ENCODE peak calls at places on chromosomes 3 and 15, in seven cellular contexts. B, P, I, M, S, C and Z are unnamed samples.

GRCh38 chr15:38559131-38559530 is 5.5 kb downstream of the RASGRP1 start:
- DNase-seq in B (no peak), P (no peak), I (no peak), M (no peak), S (no peak), C (no peak), Z (no peak)

GRCh38 chr3:156792945-156793344 is 33.2 kb upstream of the LEKR1 start:
- DNase-seq in B (no peak), P (peak; percentile 10), I (peak; percentile 47), M (no peak), S (no peak), C (no peak), Z (no peak)

GRCh38 chr3:94704467-94704866 is 641.6 kb downstream of the NSUN3 start:
- DNase-seq in B (no peak), P (no peak), I (no peak), M (no peak), S (no peak), C (no peak), Z (no peak)

GRCh38 chr3:195187609-195188529 is 83.1 kb downstream of the XXYLT1 start:
- DNase-seq in B (peak; percentile 76), P (peak; percentile 65), I (peak; percentile 83), M (no peak), S (no peak), C (peak; percentile 25), Z (no peak)

GRCh38 chr3:87145553-87145952 is 81.6 kb upstream of the CHMP2B start:
- DNase-seq in B (peak; percentile 45), P (peak; percentile 89), I (peak; percentile 22), M (peak; percentile 85), S (peak; percentile 76), C (no peak), Z (no peak)

GRCh38 chr15:52103217-52104207 is 9.1 kb downstream of the BCL2L10 start:
- DNase-seq in B (peak; percentile 97), P (peak; percentile 70), I (peak; percentile 95), M (no peak), S (no peak), C (peak; percentile 67), Z (no peak)

GRCh38 chr3:49171119-49171774 is at the start of gene KLHDC8B:
- DNase-seq in B (peak; percentile 81), P (peak; percentile 95), I (peak; percentile 94), M (peak; percentile 93), S (peak; percentile 98), C (peak; percentile 90), Z (peak; percentile 89)

GRCh38 chr3:189954733-189955665 is 165.7 kb downstream of the P3H2 start:
- DNase-seq in B (no peak), P (no peak), I (no peak), M (no peak), S (no peak), C (peak; percentile 51), Z (no peak)

GRCh38 chr3:157840513-157840912 is 265.7 kb downstream of the SHOX2 start:
- DNase-seq in B (no peak), P (no peak), I (no peak), M (no peak), S (no peak), C (no peak), Z (no peak)

GRCh38 chr3:52801839-52802238 is 7.2 kb downstream of the ITIH3 start:
- DNase-seq in B (no peak), P (no peak), I (no peak), M (no peak), S (no peak), C (no peak), Z (no peak)

GRCh38 chr15:59594493-59594942 is 17.1 kb upstream of the GCNT3 start:
- DNase-seq in B (peak; percentile 86), P (no peak), I (peak; percentile 71), M (no peak), S (no peak), C (no peak), Z (no peak)

GRCh38 chr3:101638262-101638745 is 38.6 kb downstream of the ZBTB11 start:
- DNase-seq in B (no peak), P (peak; percentile 66), I (no peak), M (peak; percentile 53), S (peak; percentile 47), C (peak; percentile 10), Z (no peak)

GRCh38 chr3:151085889-151086483 is 522 bp downstream of the MED12L start:
- DNase-seq in B (no peak), P (peak; percentile 74), I (peak; percentile 31), M (peak; percentile 58), S (no peak), C (no peak), Z (peak; percentile 57)

GRCh38 chr3:37163262-37164020 is 10.9 kb downstream of the LRRFIP2 start:
- DNase-seq in B (peak; percentile 82), P (peak; percentile 51), I (peak; percentile 93), M (peak; percentile 41), S (no peak), C (no peak), Z (no peak)

GRCh38 chr15:50262533-50262932 is 3.0 kb downstream of the HDC start:
- DNase-seq in B (no peak), P (no peak), I (no peak), M (no peak), S (no peak), C (no peak), Z (no peak)

GRCh38 chr15:50267577-50267976 is 2.1 kb upstream of the HDC start:
- DNase-seq in B (no peak), P (no peak), I (no peak), M (no peak), S (no peak), C (no peak), Z (no peak)

GRCh38 chr15:50261979-50262378 is 3.5 kb downstream of the HDC start:
- DNase-seq in B (no peak), P (peak; percentile 44), I (no peak), M (no peak), S (no peak), C (no peak), Z (no peak)

GRCh38 chr15:50260969-50261496 is 4.5 kb downstream of the HDC start:
- DNase-seq in B (no peak), P (peak; percentile 44), I (no peak), M (no peak), S (no peak), C (peak; percentile 48), Z (no peak)

GRCh38 chr15:50265620-50266019 is at the start of gene HDC:
- DNase-seq in B (no peak), P (no peak), I (no peak), M (no peak), S (no peak), C (no peak), Z (peak; percentile 71)
- H3K4ac ChIP-seq in B (no peak within 1 kb of the TSS), P (no peak within 1 kb of the TSS), I (no peak within 1 kb of the TSS), M (no peak within 1 kb of the TSS), S (no peak within 1 kb of the TSS), C (no peak within 1 kb of the TSS), Z (no peak within 1 kb of the TSS)

GRCh38 chr3:77048186-77048585 is 8.3 kb downstream of the ROBO2 start:
- DNase-seq in B (no peak), P (no peak), I (no peak), M (no peak), S (no peak), C (no peak), Z (no peak)

GRCh38 chr3:77052733-77053680 is 13.1 kb downstream of the ROBO2 start:
- DNase-seq in B (no peak), P (no peak), I (no peak), M (no peak), S (no peak), C (no peak), Z (no peak)

GRCh38 chr3:77053769-77054168 is 13.9 kb downstream of the ROBO2 start:
- DNase-seq in B (no peak), P (no peak), I (peak; percentile 2), M (no peak), S (no peak), C (no peak), Z (no peak)

GRCh38 chr3:77055841-77056341 is 16.0 kb downstream of the ROBO2 start:
- DNase-seq in B (peak; percentile 16), P (no peak), I (peak; percentile 42), M (no peak), S (no peak), C (no peak), Z (no peak)

GRCh38 chr3:77051927-77052542 is 12.1 kb downstream of the ROBO2 start:
- DNase-seq in B (no peak), P (no peak), I (no peak), M (no peak), S (no peak), C (no peak), Z (no peak)
- H3K18ac ChIP-seq in B (no peak overlapping the region), P (no peak overlapping the region), I (no peak overlapping the region), M (no peak overlapping the region), S (no peak overlapping the region), C (no peak overlapping the region), Z (no peak overlapping the region)

DNA sequence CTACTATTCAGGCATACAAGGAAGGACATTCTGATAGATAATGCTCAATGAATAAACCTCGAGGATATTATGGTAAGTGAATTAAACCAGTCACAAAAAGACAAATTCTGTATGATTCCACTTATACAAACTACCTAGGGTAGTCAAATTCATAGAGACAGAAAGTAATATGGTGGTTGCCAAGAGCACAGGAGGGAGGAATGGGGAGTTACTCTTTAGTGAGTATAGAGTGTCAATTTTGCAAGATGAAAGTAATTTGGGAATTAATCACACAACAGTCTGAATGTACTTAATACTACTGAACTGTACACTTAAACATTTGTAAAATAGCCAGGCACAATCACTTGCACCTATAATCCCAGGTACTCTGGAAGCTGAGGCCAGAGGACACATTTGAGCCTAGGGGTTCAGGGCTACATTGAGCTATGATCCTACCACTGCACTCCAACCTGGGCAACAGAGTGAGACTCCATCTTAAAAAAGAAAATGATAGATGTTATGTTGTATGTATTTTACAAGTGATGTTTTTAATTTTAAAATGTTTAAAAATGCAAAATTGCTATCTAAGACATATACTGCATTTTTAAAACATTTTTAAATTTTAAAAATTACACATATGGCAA is 91.0 kb downstream of the NPAP1 start:
- DNase-seq in B (no peak), P (no peak), I (no peak), M (no peak), S (no peak), C (no peak), Z (no peak)
- H4K8ac ChIP-seq in B (no peak overlapping the region), P (no peak overlapping the region), I (no peak overlapping the region), M (no peak overlapping the region), S (no peak overlapping the region), C (no peak overlapping the region), Z (no peak overlapping the region)

DNA sequence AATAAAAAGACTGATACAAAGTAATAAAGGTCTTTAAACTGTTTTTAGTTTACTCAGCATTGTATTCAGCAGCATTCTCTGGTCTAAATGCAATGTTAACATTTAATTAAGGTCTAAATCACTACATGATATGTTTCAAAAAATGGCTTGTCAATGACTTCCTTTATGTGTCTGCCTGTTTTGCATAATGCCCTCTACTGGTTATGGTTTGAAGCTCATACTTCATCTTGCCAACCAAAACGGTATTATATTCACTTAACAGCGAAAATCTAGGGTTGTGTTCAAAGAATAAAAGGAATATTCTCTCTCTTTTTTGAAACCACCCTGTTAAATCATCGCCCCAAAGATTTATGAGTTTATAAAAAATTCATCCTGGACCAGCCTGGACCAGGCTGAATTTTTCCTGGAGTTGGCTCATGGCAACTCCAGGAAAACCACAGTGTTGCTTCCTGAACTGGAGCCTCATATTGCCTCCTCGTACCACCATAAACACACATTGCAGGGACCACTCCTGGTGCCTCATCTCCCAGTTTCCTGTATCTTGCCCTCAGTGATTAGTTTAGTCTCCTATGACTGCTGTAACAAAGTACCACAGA is 6.7 kb upstream of the NCEH1 start:
- DNase-seq in B (no peak), P (no peak), I (no peak), M (no peak), S (no peak), C (peak; percentile 46), Z (no peak)
- H3K4ac ChIP-seq in B (no peak overlapping the region), P (no peak overlapping the region), I (no peak overlapping the region), M (no peak overlapping the region), S (no peak overlapping the region), C (no peak overlapping the region), Z (no peak overlapping the region)